ENCODE peak calls at places on chromosomes 1 and 21, in six cellular contexts. One of them, this sample, is unnamed.

GRCh38 chr21:26800455-26801454 is 44.5 kb downstream of the ADAMTS1 start:
- DNase-seq in mesenchymal stem cell: peak
- DNase-seq in trophoblast cell: peak
- DNase-seq in H9: no peak
- DNase-seq in H1: no peak
- DNase-seq in IMR-90: peak
- DNase-seq in this sample: no peak

GRCh38 chr1:247487057-247487456 is 29.2 kb upstream of the OR2B11 start:
- DNase-seq in IMR-90: peak
- DNase-seq in H1: no peak
- DNase-seq in H9: peak
- DNase-seq in trophoblast cell: peak
- DNase-seq in mesenchymal stem cell: peak
- DNase-seq in this sample: peak

GRCh38 chr1:94143809-94144176 is 22.8 kb upstream of the ABCA4 start:
- DNase-seq in H9: no peak
- DNase-seq in mesenchymal stem cell: no peak
- DNase-seq in trophoblast cell: no peak
- DNase-seq in H1: no peak
- DNase-seq in IMR-90: no peak
- DNase-seq in this sample: no peak

GRCh38 chr1:116170901-116171589 is 59.8 kb downstream of the MAB21L3 start:
- DNase-seq in mesenchymal stem cell: no peak
- DNase-seq in IMR-90: no peak
- DNase-seq in trophoblast cell: no peak
- DNase-seq in H1: no peak
- DNase-seq in H9: no peak
- DNase-seq in this sample: no peak

GRCh38 chr1:168469690-168470089 is 74.1 kb downstream of the XCL2 start:
- DNase-seq in H9: no peak
- DNase-seq in IMR-90: peak
- DNase-seq in mesenchymal stem cell: peak
- DNase-seq in trophoblast cell: peak
- DNase-seq in H1: no peak
- DNase-seq in this sample: no peak

GRCh38 chr1:170594227-170594626 is 62.3 kb downstream of the GORAB start:
- DNase-seq in IMR-90: no peak
- DNase-seq in trophoblast cell: no peak
- DNase-seq in H1: no peak
- DNase-seq in mesenchymal stem cell: no peak
- DNase-seq in H9: no peak
- DNase-seq in this sample: no peak

GRCh38 chr1:197783510-197783948 is 8.2 kb upstream of the DENND1B start:
- DNase-seq in H1: no peak
- DNase-seq in trophoblast cell: peak
- DNase-seq in IMR-90: peak
- DNase-seq in H9: no peak
- DNase-seq in mesenchymal stem cell: peak
- DNase-seq in this sample: no peak

GRCh38 chr1:24910751-24911650 is 19.1 kb downstream of the RUNX3 start:
- DNase-seq in trophoblast cell: no peak
- DNase-seq in IMR-90: peak
- DNase-seq in H1: no peak
- DNase-seq in H9: no peak
- DNase-seq in mesenchymal stem cell: peak
- DNase-seq in this sample: no peak

GRCh38 chr1:57551476-57551875 is 127.6 kb upstream of the DAB1 start:
- DNase-seq in IMR-90: no peak
- DNase-seq in trophoblast cell: no peak
- DNase-seq in mesenchymal stem cell: no peak
- DNase-seq in H9: peak
- DNase-seq in H1: no peak
- DNase-seq in this sample: no peak

GRCh38 chr1:191595170-191595569 is 563.1 kb upstream of the RGS18 start:
- DNase-seq in IMR-90: no peak
- DNase-seq in H1: no peak
- DNase-seq in trophoblast cell: no peak
- DNase-seq in mesenchymal stem cell: no peak
- DNase-seq in H9: no peak
- DNase-seq in this sample: no peak

GRCh38 chr1:210332233-210332632 is 3.5 kb downstream of the HHAT start:
- DNase-seq in mesenchymal stem cell: no peak
- DNase-seq in IMR-90: no peak
- DNase-seq in H9: no peak
- DNase-seq in H1: no peak
- DNase-seq in trophoblast cell: no peak
- DNase-seq in this sample: no peak

GRCh38 chr1:154861607-154862094 is 8.4 kb downstream of the KCNN3 start:
- DNase-seq in H9: no peak
- DNase-seq in trophoblast cell: no peak
- DNase-seq in IMR-90: peak
- DNase-seq in H1: no peak
- DNase-seq in mesenchymal stem cell: peak
- DNase-seq in this sample: no peak

GRCh38 chr21:45528981-45529784 is 13.1 kb downstream of the SLC19A1 start:
- DNase-seq in IMR-90: no peak
- DNase-seq in H9: no peak
- DNase-seq in trophoblast cell: no peak
- DNase-seq in mesenchymal stem cell: no peak
- DNase-seq in H1: no peak
- DNase-seq in this sample: no peak

GRCh38 chr1:81505831-81506230 is 294.9 kb upstream of the ADGRL2 start:
- DNase-seq in IMR-90: no peak
- DNase-seq in trophoblast cell: no peak
- DNase-seq in mesenchymal stem cell: no peak
- DNase-seq in H9: no peak
- DNase-seq in H1: no peak
- DNase-seq in this sample: no peak

GRCh38 chr21:44489962-44490361 is 34.7 kb downstream of the LRRC3 start:
- DNase-seq in mesenchymal stem cell: no peak
- DNase-seq in H9: no peak
- DNase-seq in IMR-90: no peak
- DNase-seq in trophoblast cell: no peak
- DNase-seq in H1: no peak
- DNase-seq in this sample: no peak

GRCh38 chr1:70907563-70908310 is 139.9 kb downstream of the PTGER3 start:
- DNase-seq in mesenchymal stem cell: no peak
- DNase-seq in H9: no peak
- DNase-seq in trophoblast cell: no peak
- DNase-seq in IMR-90: no peak
- DNase-seq in H1: no peak
- DNase-seq in this sample: no peak

GRCh38 chr1:234478152-234478480 is 863 bp downstream of the TARBP1 start:
- DNase-seq in IMR-90: peak
- DNase-seq in mesenchymal stem cell: no peak
- DNase-seq in H9: peak
- DNase-seq in trophoblast cell: peak
- DNase-seq in H1: no peak
- DNase-seq in this sample: no peak

GRCh38 chr21:35581640-35582039 is 478.7 kb downstream of the SETD4 start:
- DNase-seq in mesenchymal stem cell: no peak
- DNase-seq in IMR-90: no peak
- DNase-seq in H9: no peak
- DNase-seq in trophoblast cell: no peak
- DNase-seq in H1: no peak
- DNase-seq in this sample: no peak

GRCh38 chr1:22895357-22895756 is 77.3 kb downstream of the LACTBL1 start:
- DNase-seq in H9: no peak
- DNase-seq in mesenchymal stem cell: no peak
- DNase-seq in H1: no peak
- DNase-seq in trophoblast cell: no peak
- DNase-seq in IMR-90: no peak
- DNase-seq in this sample: no peak

GRCh38 chr1:110964400-110964903 is 730 bp upstream of the LRIF1 start:
- DNase-seq in mesenchymal stem cell: no peak
- DNase-seq in H1: no peak
- DNase-seq in IMR-90: no peak
- DNase-seq in H9: no peak
- DNase-seq in trophoblast cell: no peak
- DNase-seq in this sample: no peak
- H3K27ac ChIP-seq in mesenchymal stem cell: peak
- H3K27ac ChIP-seq in H1: peak
- H3K27ac ChIP-seq in IMR-90: peak
- H3K27ac ChIP-seq in H9: peak
- H3K27ac ChIP-seq in trophoblast cell: no peak
- H3K27ac ChIP-seq in this sample: peak

GRCh38 chr1:174998569-174999215 is 1.1 kb upstream of the CACYBP start:
- DNase-seq in trophoblast cell: peak
- DNase-seq in mesenchymal stem cell: peak
- DNase-seq in IMR-90: peak
- DNase-seq in H9: peak
- DNase-seq in H1: no peak
- DNase-seq in this sample: peak

GRCh38 chr1:175000697-175001187 is 995 bp downstream of the CACYBP start:
- DNase-seq in trophoblast cell: no peak
- DNase-seq in H9: no peak
- DNase-seq in H1: no peak
- DNase-seq in mesenchymal stem cell: peak
- DNase-seq in IMR-90: no peak
- DNase-seq in this sample: no peak

GRCh38 chr1:174999926-175000696 is at the start of gene CACYBP:
- DNase-seq in trophoblast cell: peak
- DNase-seq in H1: no peak
- DNase-seq in H9: no peak
- DNase-seq in IMR-90: peak
- DNase-seq in mesenchymal stem cell: peak
- DNase-seq in this sample: no peak

GRCh38 chr1:174996474-174996873 is 3.3 kb upstream of the CACYBP start:
- DNase-seq in trophoblast cell: peak
- DNase-seq in mesenchymal stem cell: peak
- DNase-seq in IMR-90: peak
- DNase-seq in H1: no peak
- DNase-seq in H9: no peak
- DNase-seq in this sample: no peak

DNA sequence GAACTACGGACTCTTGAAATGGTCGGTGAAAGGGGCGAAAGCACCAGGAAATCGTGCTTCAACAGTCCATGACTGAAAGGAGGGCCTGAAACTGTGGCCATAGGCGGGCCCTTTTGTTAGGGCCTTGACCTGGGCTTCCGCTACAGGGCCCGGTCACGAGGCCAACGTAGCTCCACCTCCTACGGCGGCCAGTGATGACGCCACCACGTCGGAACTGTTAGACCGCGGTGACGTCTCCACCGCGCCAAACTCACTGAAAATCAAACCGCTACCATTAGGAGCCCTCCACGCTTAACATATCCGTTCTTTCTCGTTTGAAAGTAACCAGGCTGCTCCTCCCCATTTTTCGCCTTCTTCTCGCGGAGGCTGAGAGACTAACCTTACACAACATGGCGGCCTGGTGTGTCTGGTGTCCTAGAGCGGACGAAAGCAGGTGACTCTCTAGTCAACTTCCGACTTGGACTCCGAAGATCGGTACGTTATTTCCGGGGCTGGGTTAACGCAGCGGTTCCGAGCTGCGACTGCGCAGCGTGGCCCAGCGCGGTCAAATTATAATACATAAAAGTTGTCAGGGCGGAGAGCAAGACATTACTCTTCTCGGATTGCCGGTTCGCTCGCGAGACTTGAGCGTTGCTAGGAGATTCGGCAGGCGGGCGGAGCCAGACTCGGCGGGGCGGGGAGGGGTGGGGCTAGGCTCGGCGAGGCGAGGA is 376 bp upstream of the CACYBP start:
- DNase-seq in IMR-90: peak
- DNase-seq in H9: peak
- DNase-seq in mesenchymal stem cell: peak
- DNase-seq in trophoblast cell: peak
- DNase-seq in H1: peak
- DNase-seq in this sample: peak
- H4K8ac ChIP-seq in IMR-90: peak
- H4K8ac ChIP-seq in H9: no peak
- H4K8ac ChIP-seq in mesenchymal stem cell: peak
- H4K8ac ChIP-seq in trophoblast cell: peak
- H4K8ac ChIP-seq in H1: peak
- H4K8ac ChIP-seq in this sample: no peak

GRCh38 chr1:41501581-41501980 is 17.1 kb upstream of the EDN2 start:
- DNase-seq in H1: no peak
- DNase-seq in trophoblast cell: no peak
- DNase-seq in mesenchymal stem cell: no peak
- DNase-seq in IMR-90: no peak
- DNase-seq in H9: no peak
- DNase-seq in this sample: no peak
- H2AFZ ChIP-seq in H1: no peak
- H2AFZ ChIP-seq in trophoblast cell: no peak
- H2AFZ ChIP-seq in mesenchymal stem cell: no peak
- H2AFZ ChIP-seq in IMR-90: no peak
- H2AFZ ChIP-seq in H9: no peak
- H2AFZ ChIP-seq in this sample: no peak

DNA sequence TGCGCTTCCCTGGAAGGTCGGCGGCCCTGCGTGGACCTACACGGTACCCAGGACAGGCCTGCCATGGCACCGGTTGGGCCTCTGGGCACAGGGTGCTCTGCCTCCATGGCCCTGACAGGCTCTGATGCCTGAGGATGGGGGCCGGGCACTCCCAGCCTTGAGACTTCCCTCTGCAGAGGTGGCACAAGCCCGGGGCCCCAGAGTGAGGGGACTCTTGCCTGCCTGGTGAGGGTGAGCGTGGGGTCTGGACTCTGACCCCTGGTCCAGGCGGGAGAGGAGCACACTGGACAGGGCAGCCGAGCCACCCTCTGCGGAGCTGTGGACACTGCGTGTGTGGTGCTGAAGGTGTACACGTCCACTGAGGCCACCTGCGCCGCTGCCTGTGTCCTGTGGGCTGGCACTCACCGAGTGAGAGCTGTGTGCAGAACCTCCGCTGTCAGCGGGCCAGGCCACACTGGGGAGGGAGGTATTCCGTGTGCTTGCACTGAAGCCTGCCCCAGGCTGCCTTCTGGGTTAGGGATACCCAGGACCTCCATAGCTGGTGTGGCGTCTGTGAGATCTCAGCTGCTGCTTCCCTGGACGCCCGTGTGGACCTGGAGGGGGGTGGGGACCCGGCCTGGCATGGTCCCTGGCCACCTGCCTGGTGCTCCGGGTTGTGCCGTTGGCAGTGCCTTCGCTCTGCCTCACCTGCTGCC is 10.4 kb downstream of the SKI start:
- DNase-seq in H9: no peak
- DNase-seq in IMR-90: no peak
- DNase-seq in mesenchymal stem cell: no peak
- DNase-seq in trophoblast cell: no peak
- DNase-seq in H1: no peak
- DNase-seq in this sample: no peak
- H3K27ac ChIP-seq in H9: no peak
- H3K27ac ChIP-seq in IMR-90: no peak
- H3K27ac ChIP-seq in mesenchymal stem cell: no peak
- H3K27ac ChIP-seq in trophoblast cell: no peak
- H3K27ac ChIP-seq in H1: no peak
- H3K27ac ChIP-seq in this sample: no peak

GRCh38 chr1:162210171-162210570 is 140.7 kb downstream of the NOS1AP start:
- DNase-seq in H1: no peak
- DNase-seq in H9: no peak
- DNase-seq in mesenchymal stem cell: no peak
- DNase-seq in trophoblast cell: no peak
- DNase-seq in IMR-90: no peak
- DNase-seq in this sample: no peak
- H4K8ac ChIP-seq in H1: no peak
- H4K8ac ChIP-seq in H9: no peak
- H4K8ac ChIP-seq in mesenchymal stem cell: no peak
- H4K8ac ChIP-seq in trophoblast cell: no peak
- H4K8ac ChIP-seq in IMR-90: no peak
- H4K8ac ChIP-seq in this sample: no peak

This sample was measured in neuronal stem cell.